ENCODE peak calls at places on chromosome 13, in four cellular contexts. N, I, T and A are unnamed samples.

GRCh38 chr13:48561461-48562224 is 28.8 kb upstream of the RCBTB2 start:
- DNase-seq in N (no peak), I (no peak), T (no peak), A (no peak)

GRCh38 chr13:47841131-47841530 is 159.9 kb downstream of the SUCLA2 start:
- DNase-seq in N (no peak), I (no peak), T (no peak), A (no peak)

GRCh38 chr13:24075137-24075975 is 85.2 kb upstream of the SPATA13 start:
- DNase-seq in N (no peak), I (no peak), T (no peak), A (no peak)

GRCh38 chr13:21673592-21674270 is 2.9 kb downstream of the FGF9 start:
- DNase-seq in N (no peak), I (peak), T (no peak), A (peak)

GRCh38 chr13:51995677-51996551 is 15.3 kb downstream of the ATP7B start:
- DNase-seq in N (no peak), I (peak), T (no peak), A (no peak)

GRCh38 chr13:21817878-21818277 is 147.0 kb downstream of the FGF9 start:
- DNase-seq in N (no peak), I (no peak), T (peak), A (no peak)

GRCh38 chr13:48585456-48585840 is 52.6 kb upstream of the RCBTB2 start:
- DNase-seq in N (no peak), I (no peak), T (no peak), A (no peak)

GRCh38 chr13:104357672-104358314 is 1291.6 kb upstream of the SLC10A2 start:
- DNase-seq in N (no peak), I (no peak), T (no peak), A (no peak)

GRCh38 chr13:67763984-67764383 is 533.8 kb upstream of the PCDH9 start:
- DNase-seq in N (no peak), I (no peak), T (no peak), A (no peak)

GRCh38 chr13:57740719-57741118 is 109.2 kb downstream of the PCDH17 start:
- DNase-seq in N (no peak), I (no peak), T (no peak), A (no peak)

GRCh38 chr13:108828053-108828806 is 198.8 kb downstream of the MYO16 start:
- DNase-seq in N (no peak), I (no peak), T (no peak), A (no peak)

GRCh38 chr13:34522818-34523217 is 419.3 kb upstream of the NBEA start:
- DNase-seq in N (no peak), I (no peak), T (no peak), A (no peak)

GRCh38 chr13:32733685-32734084 is 147.4 kb downstream of the PDS5B start:
- DNase-seq in N (no peak), I (no peak), T (no peak), A (no peak)

GRCh38 chr13:64553411-64554129 is 2676.6 kb downstream of the PCDH9 start:
- DNase-seq in N (no peak), I (no peak), T (no peak), A (no peak)

GRCh38 chr13:101149735-101150380 is 266.4 kb downstream of the NALCN start:
- DNase-seq in N (no peak), I (no peak), T (no peak), A (no peak)

GRCh38 chr13:66553391-66553790 is 676.7 kb downstream of the PCDH9 start:
- DNase-seq in N (no peak), I (no peak), T (no peak), A (no peak)